ENCODE peak calls at places on chromosomes 1 and 21, in six cellular contexts. One of them, this sample, is unnamed. For H3K4me1 and H3K9me3, the result is how much of the 10 kb centered on the place peaks cover.

GRCh38 chr1:170929412-170929834 is 5.9 kb upstream of the MROH9 start:
- DNase-seq in suprapubic skin: no peak
- DNase-seq in keratinocyte: no peak
- DNase-seq in cardiac muscle cell: peak
- DNase-seq in lung: no peak
- DNase-seq in neural progenitor cell: no peak
- DNase-seq in this sample: no peak

GRCh38 chr1:33418811-33419210 is 12.1 kb downstream of the PHC2 start:
- DNase-seq in cardiac muscle cell: no peak
- DNase-seq in suprapubic skin: no peak
- DNase-seq in lung: no peak
- DNase-seq in keratinocyte: no peak
- DNase-seq in neural progenitor cell: no peak
- DNase-seq in this sample: no peak

GRCh38 chr1:84348240-84348555 is 46.7 kb downstream of the SAMD13 start:
- DNase-seq in cardiac muscle cell: peak
- DNase-seq in keratinocyte: no peak
- DNase-seq in neural progenitor cell: no peak
- DNase-seq in suprapubic skin: no peak
- DNase-seq in lung: no peak
- DNase-seq in this sample: no peak

GRCh38 chr1:29811247-29811646 is 574.9 kb downstream of the PTPRU start:
- DNase-seq in keratinocyte: no peak
- DNase-seq in neural progenitor cell: no peak
- DNase-seq in cardiac muscle cell: no peak
- DNase-seq in lung: no peak
- DNase-seq in suprapubic skin: no peak
- DNase-seq in this sample: no peak

GRCh38 chr1:114320586-114320985 is 166.9 kb upstream of the SYT6 start:
- DNase-seq in neural progenitor cell: no peak
- DNase-seq in keratinocyte: peak
- DNase-seq in cardiac muscle cell: peak
- DNase-seq in lung: no peak
- DNase-seq in suprapubic skin: no peak
- DNase-seq in this sample: no peak

GRCh38 chr1:153922076-153922837 is 515 bp downstream of the GATAD2B start:
- DNase-seq in neural progenitor cell: peak
- DNase-seq in lung: peak
- DNase-seq in cardiac muscle cell: no peak
- DNase-seq in suprapubic skin: peak
- DNase-seq in keratinocyte: no peak
- DNase-seq in this sample: no peak

GRCh38 chr1:99737016-99737415 is 29.4 kb downstream of the FRRS1 start:
- DNase-seq in suprapubic skin: no peak
- DNase-seq in lung: no peak
- DNase-seq in cardiac muscle cell: peak
- DNase-seq in neural progenitor cell: peak
- DNase-seq in keratinocyte: no peak
- DNase-seq in this sample: no peak

GRCh38 chr1:225763815-225764548 is 13.6 kb upstream of the SRP9 start:
- DNase-seq in keratinocyte: no peak
- DNase-seq in lung: no peak
- DNase-seq in suprapubic skin: peak
- DNase-seq in neural progenitor cell: no peak
- DNase-seq in cardiac muscle cell: peak
- DNase-seq in this sample: peak

GRCh38 chr21:35223480-35224156 is 174.5 kb upstream of the RUNX1 start:
- DNase-seq in suprapubic skin: no peak
- DNase-seq in keratinocyte: no peak
- DNase-seq in cardiac muscle cell: no peak
- DNase-seq in lung: no peak
- DNase-seq in neural progenitor cell: no peak
- DNase-seq in this sample: no peak

GRCh38 chr1:37809942-37810341 is 1.9 kb upstream of the YRDC start:
- DNase-seq in cardiac muscle cell: peak
- DNase-seq in suprapubic skin: no peak
- DNase-seq in keratinocyte: no peak
- DNase-seq in neural progenitor cell: no peak
- DNase-seq in lung: no peak
- DNase-seq in this sample: no peak

GRCh38 chr1:169392406-169392805 is 24.4 kb downstream of the BLZF1 start:
- DNase-seq in neural progenitor cell: no peak
- DNase-seq in cardiac muscle cell: peak
- DNase-seq in keratinocyte: no peak
- DNase-seq in lung: no peak
- DNase-seq in suprapubic skin: no peak
- DNase-seq in this sample: no peak

GRCh38 chr1:24207709-24208108 is 20.6 kb upstream of the IFNLR1 start:
- DNase-seq in cardiac muscle cell: no peak
- DNase-seq in neural progenitor cell: no peak
- DNase-seq in lung: no peak
- DNase-seq in keratinocyte: no peak
- DNase-seq in suprapubic skin: no peak
- DNase-seq in this sample: no peak

GRCh38 chr1:207414606-207415108 is 39.5 kb upstream of the CR2 start:
- DNase-seq in neural progenitor cell: no peak
- DNase-seq in suprapubic skin: no peak
- DNase-seq in cardiac muscle cell: no peak
- DNase-seq in keratinocyte: no peak
- DNase-seq in lung: no peak
- DNase-seq in this sample: no peak

GRCh38 chr1:225545649-225546048 is 107.3 kb downstream of the ENAH start:
- DNase-seq in keratinocyte: no peak
- DNase-seq in suprapubic skin: no peak
- DNase-seq in lung: no peak
- DNase-seq in neural progenitor cell: no peak
- DNase-seq in cardiac muscle cell: no peak
- DNase-seq in this sample: no peak

GRCh38 chr1:236345728-236346127 is 48.4 kb upstream of the EDARADD start:
- DNase-seq in keratinocyte: no peak
- DNase-seq in cardiac muscle cell: peak
- DNase-seq in suprapubic skin: no peak
- DNase-seq in lung: no peak
- DNase-seq in neural progenitor cell: peak
- DNase-seq in this sample: no peak

GRCh38 chr1:154095456-154095855 is 59.4 kb downstream of the NUP210L start:
- DNase-seq in neural progenitor cell: no peak
- DNase-seq in lung: no peak
- DNase-seq in keratinocyte: no peak
- DNase-seq in suprapubic skin: no peak
- DNase-seq in cardiac muscle cell: no peak
- DNase-seq in this sample: no peak

GRCh38 chr1:172727956-172728603 is 69.2 kb downstream of the FASLG start:
- DNase-seq in cardiac muscle cell: no peak
- DNase-seq in suprapubic skin: no peak
- DNase-seq in keratinocyte: no peak
- DNase-seq in lung: no peak
- DNase-seq in neural progenitor cell: peak
- DNase-seq in this sample: no peak

GRCh38 chr1:93567255-93567918 is 114.2 kb downstream of the BCAR3 start:
- DNase-seq in keratinocyte: no peak
- DNase-seq in cardiac muscle cell: peak
- DNase-seq in neural progenitor cell: no peak
- DNase-seq in suprapubic skin: no peak
- DNase-seq in lung: no peak
- DNase-seq in this sample: no peak

GRCh38 chr1:152957561-152957960 is 10.6 kb downstream of the SPRR5 start:
- DNase-seq in neural progenitor cell: no peak
- DNase-seq in suprapubic skin: no peak
- DNase-seq in cardiac muscle cell: no peak
- DNase-seq in keratinocyte: no peak
- DNase-seq in lung: no peak
- DNase-seq in this sample: no peak

GRCh38 chr1:27299385-27300252 is 22.3 kb upstream of the TMEM222 start:
- DNase-seq in lung: peak
- DNase-seq in neural progenitor cell: peak
- DNase-seq in keratinocyte: peak
- DNase-seq in cardiac muscle cell: peak
- DNase-seq in suprapubic skin: peak
- DNase-seq in this sample: no peak

GRCh38 chr1:114105401-114105979 is 48.2 kb downstream of the SYT6 start:
- DNase-seq in neural progenitor cell: peak
- DNase-seq in lung: no peak
- DNase-seq in cardiac muscle cell: no peak
- DNase-seq in keratinocyte: no peak
- DNase-seq in suprapubic skin: peak
- DNase-seq in this sample: no peak

GRCh38 chr1:199510314-199510713 is 517.2 kb upstream of the NR5A2 start:
- DNase-seq in suprapubic skin: no peak
- DNase-seq in keratinocyte: no peak
- DNase-seq in neural progenitor cell: no peak
- DNase-seq in lung: no peak
- DNase-seq in cardiac muscle cell: no peak
- DNase-seq in this sample: no peak

GRCh38 chr1:228493141-228494043 is 6.2 kb downstream of the RNF187 start:
- DNase-seq in keratinocyte: no peak
- DNase-seq in lung: no peak
- DNase-seq in suprapubic skin: peak
- DNase-seq in neural progenitor cell: no peak
- DNase-seq in cardiac muscle cell: no peak
- DNase-seq in this sample: no peak

DNA sequence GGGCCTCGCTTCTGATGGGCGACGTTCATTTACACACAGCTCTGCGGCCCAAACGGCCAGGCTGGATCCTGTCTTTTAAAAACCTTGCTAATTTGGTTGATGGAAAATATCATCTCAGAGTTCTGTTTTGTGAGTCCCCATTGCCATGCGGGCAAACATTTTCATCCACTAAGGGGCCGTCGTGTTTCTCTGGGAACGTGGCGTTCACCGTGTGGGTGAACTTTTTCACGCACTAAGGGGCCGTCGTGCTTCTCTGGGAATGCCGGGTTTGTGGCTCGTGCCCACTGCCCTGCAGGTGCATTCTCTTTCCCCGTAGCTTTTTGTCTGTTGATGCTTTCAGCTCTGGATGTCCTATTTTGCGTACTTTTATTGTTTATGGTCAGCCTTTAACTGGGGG is 6.8 kb downstream of the COL18A1 start:
- DNase-seq in lung: no peak
- DNase-seq in neural progenitor cell: no peak
- DNase-seq in suprapubic skin: no peak
- DNase-seq in cardiac muscle cell: no peak
- DNase-seq in keratinocyte: no peak
- DNase-seq in this sample: peak
- H3K4me1 ChIP-seq in lung: under half
- H3K4me1 ChIP-seq in neural progenitor cell: half or more
- H3K4me1 ChIP-seq in suprapubic skin: under half
- H3K4me1 ChIP-seq in cardiac muscle cell: half or more
- H3K4me1 ChIP-seq in keratinocyte: under half
- H3K4me1 ChIP-seq in this sample: under half

DNA sequence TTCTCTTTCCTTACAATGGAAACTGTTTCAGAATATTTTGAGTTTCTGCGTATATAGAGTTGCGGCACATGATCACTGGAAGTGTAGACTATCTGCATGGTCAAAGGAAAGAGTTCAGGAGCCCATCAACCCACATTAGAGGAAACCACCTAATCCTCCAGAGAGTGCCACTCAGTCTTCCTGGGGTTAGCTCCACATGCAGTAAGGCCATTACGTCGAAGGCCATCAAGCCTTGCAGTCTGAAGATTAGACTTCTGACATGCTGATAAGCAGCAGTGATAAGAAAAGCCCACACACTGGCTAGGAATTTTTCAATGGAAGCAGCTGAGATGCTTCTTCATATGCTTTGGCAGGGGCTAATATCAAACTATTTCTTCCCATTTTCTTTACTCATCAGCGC is 7.6 kb downstream of the ZNF669 start:
- DNase-seq in lung: no peak
- DNase-seq in neural progenitor cell: no peak
- DNase-seq in keratinocyte: no peak
- DNase-seq in suprapubic skin: no peak
- DNase-seq in cardiac muscle cell: no peak
- DNase-seq in this sample: no peak
- H3K9me3 ChIP-seq in lung: under half
- H3K9me3 ChIP-seq in neural progenitor cell: under half
- H3K9me3 ChIP-seq in keratinocyte: under half
- H3K9me3 ChIP-seq in suprapubic skin: under half
- H3K9me3 ChIP-seq in cardiac muscle cell: under half
- H3K9me3 ChIP-seq in this sample: half or more

GRCh38 chr1:201774983-201775344 is 54.0 kb upstream of the IPO9 start:
- DNase-seq in cardiac muscle cell: no peak
- DNase-seq in neural progenitor cell: no peak
- DNase-seq in keratinocyte: no peak
- DNase-seq in lung: no peak
- DNase-seq in suprapubic skin: no peak
- DNase-seq in this sample: no peak
- H3K4me1 ChIP-seq in cardiac muscle cell: under half
- H3K4me1 ChIP-seq in neural progenitor cell: under half
- H3K4me1 ChIP-seq in keratinocyte: half or more
- H3K4me1 ChIP-seq in lung: under half
- H3K4me1 ChIP-seq in suprapubic skin: under half
- H3K4me1 ChIP-seq in this sample: under half

GRCh38 chr1:9031484-9032259 is 5.4 kb upstream of the SLC2A7 start:
- DNase-seq in lung: no peak
- DNase-seq in keratinocyte: no peak
- DNase-seq in suprapubic skin: no peak
- DNase-seq in cardiac muscle cell: no peak
- DNase-seq in neural progenitor cell: no peak
- DNase-seq in this sample: no peak
- H3K9me3 ChIP-seq in lung: under half
- H3K9me3 ChIP-seq in keratinocyte: under half
- H3K9me3 ChIP-seq in suprapubic skin: under half
- H3K9me3 ChIP-seq in cardiac muscle cell: under half
- H3K9me3 ChIP-seq in neural progenitor cell: under half
- H3K9me3 ChIP-seq in this sample: under half

This sample was measured in spleen.